ENCODE peak calls at places on chromosomes 4 and X, in nine cellular contexts. M is suprapubic skin, N is fibroblast of pulmonary artery, C is heart left ventricle, E is HFF-Myc, Y is spleen, B is WERI-Rb-1, P is endodermal cell, W is fibroblast of mammary gland. U is an unnamed sample.
A peak's percentile ranks its signal among the peaks of the same experiment; 100 is the strongest.

GRCh38 chr4:139675156-139675555 is 9.5 kb downstream of the MGST2 start:
- DNase-seq in M (no peak), N (no peak), C (no peak), E (no peak), Y (no peak), B (no peak), P (no peak), W (no peak), U (no peak)

GRCh38 chrX:150364347-150365050 is 1.4 kb downstream of the MAMLD1 start:
- DNase-seq in M (no peak), N (no peak), C (no peak), E (no peak), Y (peak; percentile 82), B (peak; percentile 68), P (peak; percentile 63), W (no peak), U (peak; percentile 1)

GRCh38 chr4:124902111-124902510 is 189.6 kb upstream of the ANKRD50 start:
- DNase-seq in M (no peak), N (no peak), C (no peak), E (no peak), Y (no peak), B (no peak), P (no peak), W (no peak), U (no peak)

GRCh38 chr4:41269682-41270081 is 13.0 kb downstream of the UCHL1 start:
- DNase-seq in M (no peak), N (no peak), C (no peak), E (no peak), Y (no peak), B (no peak), P (no peak), W (no peak), U (no peak)

GRCh38 chr4:602559-602942 is 22.8 kb upstream of the PDE6B start:
- DNase-seq in M (no peak), N (peak; percentile 29), C (no peak), E (no peak), Y (peak; percentile 64), B (peak; percentile 96), P (peak; percentile 99), W (peak; percentile 25), U (no peak)

GRCh38 chr4:8768357-8768999 is 103.2 kb downstream of the HMX1 start:
- DNase-seq in M (peak; percentile 26), N (no peak), C (peak; percentile 4), E (no peak), Y (peak; percentile 36), B (no peak), P (peak; percentile 29), W (no peak), U (no peak)

GRCh38 chr4:75940692-75941253 is at the start of gene NAAA:
- DNase-seq in M (peak; percentile 93), N (peak; percentile 45), C (peak; percentile 74), E (no peak), Y (peak; percentile 98), B (peak; percentile 81), P (peak; percentile 91), W (peak; percentile 31), U (peak; percentile 55)

GRCh38 chrX:50648151-50648550 is 165.8 kb downstream of the SHROOM4 start:
- DNase-seq in M (no peak), N (peak; percentile 20), C (no peak), E (no peak), Y (no peak), B (no peak), P (no peak), W (no peak), U (no peak)

GRCh38 chr4:55931833-55932232 is 16.9 kb upstream of the CEP135 start:
- DNase-seq in M (no peak), N (peak; percentile 42), C (no peak), E (no peak), Y (no peak), B (no peak), P (no peak), W (peak; percentile 19), U (no peak)

GRCh38 chr4:40395166-40395900 is 60.2 kb downstream of the CHRNA9 start:
- DNase-seq in M (no peak), N (no peak), C (no peak), E (no peak), Y (no peak), B (no peak), P (no peak), W (no peak), U (no peak)

GRCh38 chr4:3364634-3365314 is 72.0 kb downstream of the RGS12 start:
- DNase-seq in M (no peak), N (no peak), C (no peak), E (no peak), Y (peak; percentile 71), B (no peak), P (no peak), W (no peak), U (no peak)

GRCh38 chr4:20995591-20995990 is 295.3 kb downstream of the PACRGL start:
- DNase-seq in M (no peak), N (no peak), C (no peak), E (no peak), Y (no peak), B (no peak), P (no peak), W (no peak), U (no peak)

GRCh38 chr4:115128037-115128436 is 14.6 kb upstream of the NDST4 start:
- DNase-seq in M (no peak), N (no peak), C (no peak), E (no peak), Y (no peak), B (no peak), P (no peak), W (no peak), U (no peak)

GRCh38 chr4:14742054-14742453 is 260.2 kb upstream of the CPEB2 start:
- DNase-seq in M (no peak), N (no peak), C (no peak), E (no peak), Y (no peak), B (no peak), P (no peak), W (no peak), U (no peak)

GRCh38 chrX:123570011-123570590 is 162.8 kb downstream of the THOC2 start:
- DNase-seq in M (no peak), N (no peak), C (no peak), E (no peak), Y (no peak), B (no peak), P (no peak), W (no peak), U (no peak)

DNA sequence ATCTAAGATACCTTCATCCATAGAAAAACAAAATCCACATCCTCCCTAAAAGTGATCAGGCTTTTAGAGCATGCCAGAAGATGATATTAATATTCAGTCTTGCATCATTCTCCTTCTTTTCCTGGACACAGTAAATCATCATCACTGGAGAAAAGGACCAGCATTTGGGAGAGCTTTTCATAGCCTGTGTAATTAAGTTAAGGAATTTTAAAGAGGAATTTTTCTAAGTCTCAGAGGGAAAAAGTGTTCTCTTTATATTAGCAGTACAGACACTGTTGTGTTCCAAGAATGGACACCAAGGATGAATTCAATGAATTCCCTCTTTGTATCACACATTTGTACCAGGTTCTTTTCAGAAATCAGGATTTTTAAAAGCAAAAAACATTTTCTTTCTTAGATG is 665 bp downstream of the SCRG1 start:
- DNase-seq in M (no peak), N (no peak), C (no peak), E (no peak), Y (no peak), B (no peak), P (no peak), W (no peak), U (no peak)
- H3K4me3 ChIP-seq in M (no peak overlapping the region), N (no peak overlapping the region), C (no peak overlapping the region), E (no peak overlapping the region), Y (no peak overlapping the region), B (no peak overlapping the region), P (no peak overlapping the region), W (no peak overlapping the region), U (no peak overlapping the region)

DNA sequence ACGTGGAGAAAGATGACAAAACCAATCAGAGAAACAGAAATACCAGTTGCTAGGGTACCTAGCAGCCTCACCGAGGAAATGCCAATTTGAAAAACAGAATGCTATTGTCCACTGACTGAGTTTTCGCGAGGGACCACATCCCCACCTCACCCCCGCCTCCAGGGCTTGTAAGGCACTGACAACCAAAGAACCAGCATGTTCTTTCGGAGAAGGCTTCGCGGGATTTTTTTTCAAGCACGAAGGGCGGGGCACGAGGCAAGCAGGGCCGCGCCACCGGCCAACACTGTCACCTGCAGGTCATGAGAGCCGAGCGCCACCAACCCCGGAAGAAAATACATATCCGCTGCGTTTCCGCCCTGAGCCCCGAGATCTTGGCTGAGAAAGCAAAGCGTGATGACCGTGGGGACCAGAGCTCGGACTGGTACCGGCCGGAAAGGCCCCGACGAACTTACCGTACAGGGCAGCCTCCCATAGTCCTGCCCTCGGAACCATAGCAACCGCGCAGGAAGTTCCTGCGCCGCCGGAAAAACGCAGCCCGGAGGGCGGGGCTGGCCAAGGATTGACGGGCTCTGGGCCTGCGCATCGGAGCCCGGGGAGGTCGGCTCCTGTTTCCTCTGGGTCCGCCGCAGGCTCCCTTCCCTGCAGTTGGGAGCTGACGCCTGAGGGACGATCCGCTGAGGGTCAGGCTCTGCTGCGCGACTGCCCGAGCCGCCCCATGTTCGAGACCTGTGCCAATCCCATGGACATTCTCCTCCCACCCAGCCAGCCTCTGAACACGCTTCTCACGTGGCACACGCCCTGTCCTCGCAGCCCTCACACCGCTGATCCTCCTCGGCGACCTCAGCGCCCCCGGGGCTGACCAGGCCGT is 59.2 kb upstream of the PAGE5 start:
- DNase-seq in M (peak; percentile 94), N (peak; percentile 86), C (peak; percentile 94), E (peak; percentile 65), Y (peak; percentile 95), B (peak; percentile 89), P (peak; percentile 93), W (peak; percentile 79), U (peak; percentile 90)
- TF ChIP-seq CTCF in M (peak; percentile 44), N (peak; percentile 2), C (peak; percentile 52), E (no peak), Y (peak; percentile 14), B (peak; percentile 70), P (peak; percentile 80), W (peak; percentile 11), U (peak; percentile 32)

DNA sequence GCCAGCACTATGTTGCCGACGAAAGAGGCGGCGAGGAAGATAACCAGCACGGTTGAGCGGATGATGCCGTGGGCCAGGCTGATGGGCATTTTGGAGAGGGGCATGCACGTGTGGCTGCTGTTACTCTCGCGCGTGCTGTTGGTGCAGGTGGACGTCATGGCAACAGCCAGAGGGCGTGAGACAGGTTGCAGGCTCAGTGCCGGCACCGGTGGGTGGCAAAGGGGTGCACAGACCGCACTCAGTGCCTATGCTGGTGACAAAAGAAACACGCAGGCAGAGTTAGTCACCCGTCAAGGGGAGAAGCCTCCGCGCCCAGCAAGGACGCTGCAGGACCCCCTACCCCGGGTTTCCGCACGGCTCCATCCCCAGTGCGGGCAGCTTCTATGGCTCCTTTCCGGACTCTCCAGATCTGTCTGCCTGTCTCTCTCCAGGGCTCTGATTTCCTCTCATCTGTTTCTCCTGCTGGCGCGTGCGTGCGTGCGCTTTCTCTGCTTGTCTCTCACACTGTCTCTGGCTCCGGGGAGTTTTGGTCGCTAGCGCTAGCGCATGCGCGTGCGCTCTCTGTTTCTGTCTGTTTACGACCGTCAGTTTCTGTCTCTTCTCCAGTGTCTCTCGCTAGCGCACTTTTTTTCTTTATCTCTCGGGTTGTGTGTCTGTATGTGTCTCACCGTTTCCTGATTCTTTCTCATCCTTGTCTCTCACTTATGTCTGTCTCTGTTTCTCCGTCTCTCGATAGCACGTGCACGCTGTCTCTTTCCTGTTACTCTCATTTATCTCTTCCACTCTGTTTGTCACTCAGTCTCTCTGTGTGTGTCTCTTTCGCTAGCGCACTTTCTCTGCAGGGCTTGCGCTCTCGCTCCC is 2.0 kb downstream of the GPR101 start:
- DNase-seq in M (no peak), N (peak; percentile 53), C (no peak), E (peak; percentile 10), Y (no peak), B (peak; percentile 24), P (peak; percentile 68), W (peak; percentile 44), U (peak; percentile 32)
- H3K4me3 ChIP-seq in M (peak overlapping the region; percentile 38), N (peak overlapping the region; percentile 52), C (peak overlapping the region; percentile 33), E (peak overlapping the region; percentile 28), Y (peak overlapping the region; percentile 27), B (peak overlapping the region; percentile 28), P (peak overlapping the region; percentile 82), W (peak overlapping the region; percentile 21), U (peak overlapping the region; percentile 32)

GRCh38 chr4:180953572-180953971 is 1289.6 kb upstream of the TENM3 start:
- DNase-seq in M (no peak), N (no peak), C (no peak), E (no peak), Y (no peak), B (peak; percentile 25), P (peak; percentile 63), W (no peak), U (no peak)
- TF ChIP-seq CTCF in M (no peak), N (no peak), C (no peak), E (no peak), Y (no peak), B (peak; percentile 58), P (peak; percentile 76), W (peak; percentile 23), U (peak; percentile 17)

U was measured in astrocyte of the spinal cord.